ENCODE peak calls at places on chromosomes 3 and 15, in four cellular contexts. V, U, T and I are unnamed samples.

GRCh38 chr15:28930011-28930410 is 44.2 kb downstream of the APBA2 start:
- DNase-seq in V (no peak), U (no peak), T (no peak), I (no peak)

GRCh38 chr3:115245899-115246298 is 98.8 kb upstream of the ZBTB20 start:
- DNase-seq in V (no peak), U (peak; percentile 15), T (no peak), I (no peak)

GRCh38 chr15:43105077-43105769 is 615 bp downstream of the UBR1 start:
- DNase-seq in V (peak; percentile 0), U (no peak), T (peak; percentile 32), I (peak; percentile 56)

GRCh38 chr3:3127432-3128010 is 781 bp downstream of the TRNT1 start:
- DNase-seq in V (no peak), U (peak; percentile 14), T (no peak), I (no peak)

GRCh38 chr3:170780955-170781354 is 89.0 kb downstream of the RPL22L1 start:
- DNase-seq in V (no peak), U (peak; percentile 70), T (no peak), I (no peak)

GRCh38 chr3:107184375-107184774 is 192.9 kb upstream of the CCDC54 start:
- DNase-seq in V (no peak), U (peak; percentile 17), T (no peak), I (no peak)

GRCh38 chr3:161409069-161409468 is 37.8 kb upstream of the SPTSSB start:
- DNase-seq in V (peak; percentile 27), U (peak; percentile 80), T (no peak), I (no peak)

GRCh38 chr15:76553564-76553963 is 217.0 kb downstream of the ISL2 start:
- DNase-seq in V (no peak), U (no peak), T (no peak), I (no peak)

GRCh38 chr3:50577348-50577747 is 8.0 kb downstream of the HEMK1 start:
- DNase-seq in V (no peak), U (no peak), T (no peak), I (no peak)

GRCh38 chr15:42101861-42102260 is 7.5 kb upstream of the PLA2G4D start:
- DNase-seq in V (no peak), U (no peak), T (no peak), I (no peak)

GRCh38 chr3:69833591-69833990 is 94.3 kb downstream of the MITF start:
- DNase-seq in V (no peak), U (no peak), T (no peak), I (no peak)

GRCh38 chr3:194276768-194277546 is 74.2 kb downstream of the CPN2 start:
- DNase-seq in V (peak; percentile 49), U (peak; percentile 53), T (no peak), I (no peak)

GRCh38 chr3:195714380-195715011 is 6.3 kb upstream of the MUC20 start:
- DNase-seq in V (no peak), U (no peak), T (no peak), I (no peak)

GRCh38 chr3:187935623-187936156 is 190.4 kb upstream of the BCL6 start:
- DNase-seq in V (no peak), U (no peak), T (no peak), I (no peak)

GRCh38 chr15:80844011-80844732 is 65.0 kb downstream of the CEMIP start:
- DNase-seq in V (no peak), U (peak; percentile 67), T (no peak), I (no peak)

GRCh38 chr3:146166450-146167222 is 5.7 kb upstream of the PLOD2 start:
- DNase-seq in V (no peak), U (peak; percentile 86), T (no peak), I (no peak)

GRCh38 chr3:56323986-56324420 is 144.3 kb downstream of the ERC2 start:
- DNase-seq in V (no peak), U (peak; percentile 57), T (no peak), I (no peak)

GRCh38 chr3:37863552-37863865 is 1.8 kb downstream of the CTDSPL start:
- DNase-seq in V (no peak), U (no peak), T (no peak), I (no peak)

GRCh38 chr3:67416703-67417102 is 237.7 kb downstream of the SUCLG2 start:
- DNase-seq in V (no peak), U (no peak), T (no peak), I (no peak)

GRCh38 chr3:102059145-102059943 is 210.0 kb downstream of the NFKBIZ start:
- DNase-seq in V (no peak), U (no peak), T (no peak), I (no peak)

GRCh38 chr3:186025161-186025560 is 83.7 kb downstream of the ETV5 start:
- DNase-seq in V (no peak), U (peak; percentile 12), T (no peak), I (no peak)

GRCh38 chr15:81188354-81188753 is 8.3 kb upstream of the IL16 start:
- DNase-seq in V (no peak), U (no peak), T (no peak), I (no peak)

GRCh38 chr3:190229632-190230424 is 92.4 kb downstream of the CLDN1 start:
- DNase-seq in V (no peak), U (peak; percentile 21), T (no peak), I (no peak)

GRCh38 chr15:39925112-39925830 is 5.2 kb upstream of the GPR176 start:
- DNase-seq in V (no peak), U (no peak), T (no peak), I (no peak)

GRCh38 chr3:58266577-58266976 is 29.0 kb downstream of the ABHD6 start:
- DNase-seq in V (no peak), U (no peak), T (no peak), I (no peak)

GRCh38 chr15:56088389-56088788 is 95.0 kb upstream of the NEDD4 start:
- DNase-seq in V (no peak), U (no peak), T (no peak), I (no peak)

GRCh38 chr15:92079047-92079446 is 225.5 kb downstream of the SLCO3A1 start:
- DNase-seq in V (no peak), U (peak; percentile 15), T (no peak), I (no peak)

GRCh38 chr3:33430571-33430970 is 9.6 kb downstream of the UBP1 start:
- DNase-seq in V (no peak), U (no peak), T (no peak), I (no peak)

GRCh38 chr15:92631721-92632120 is 23.9 kb downstream of the FAM174B start:
- DNase-seq in V (no peak), U (no peak), T (no peak), I (no peak)

GRCh38 chr3:67635806-67636205 is 18.6 kb downstream of the SUCLG2 start:
- DNase-seq in V (no peak), U (peak; percentile 22), T (no peak), I (no peak)

GRCh38 chr3:141941093-141941492 is 64.7 kb downstream of the ATP1B3 start:
- DNase-seq in V (no peak), U (no peak), T (no peak), I (no peak)